ENCODE peak calls at places on chromosome 12, in eight cellular contexts. D is germinal center, N is left lung, Y is GM03348, J is substantia nigra, F is neural crest cell, L is astrocyte of the cerebellum, A is iPS DF 6.9. K is an unnamed sample.
A peak's percentile ranks its signal among the peaks of the same experiment; 100 is the strongest.

GRCh38 chr12:9064815-9065606 is 50.7 kb downstream of the A2M start:
- DNase-seq in D (peak; percentile 6), N (peak; percentile 89), Y (peak; percentile 16), J (peak; percentile 46), F (peak; percentile 8), L (no peak), A (peak; percentile 52), K (peak; percentile 89)

GRCh38 chr12:56087220-56087619 is 7.3 kb downstream of the ERBB3 start:
- DNase-seq in D (no peak), N (peak; percentile 91), Y (no peak), J (peak; percentile 7), F (no peak), L (no peak), A (no peak), K (peak; percentile 75)

GRCh38 chr12:121628037-121628436 is 1.7 kb downstream of the ORAI1 start:
- DNase-seq in D (peak; percentile 33), N (peak; percentile 48), Y (no peak), J (no peak), F (no peak), L (no peak), A (no peak), K (no peak)

GRCh38 chr12:19008102-19008501 is 121.4 kb upstream of the PLEKHA5 start:
- DNase-seq in D (no peak), N (no peak), Y (no peak), J (no peak), F (no peak), L (no peak), A (no peak), K (no peak)

GRCh38 chr12:62632521-62632920 is 165.9 kb downstream of the MON2 start:
- DNase-seq in D (peak; percentile 36), N (peak; percentile 40), Y (peak; percentile 86), J (peak; percentile 44), F (peak; percentile 40), L (no peak), A (no peak), K (peak; percentile 79)

GRCh38 chr12:43210437-43211197 is 341.4 kb downstream of the ADAMTS20 start:
- DNase-seq in D (no peak), N (no peak), Y (peak; percentile 12), J (no peak), F (no peak), L (peak; percentile 27), A (no peak), K (no peak)

GRCh38 chr12:64392221-64392620 is 1.7 kb upstream of the C12orf56 start:
- DNase-seq in D (no peak), N (no peak), Y (peak; percentile 50), J (no peak), F (no peak), L (no peak), A (no peak), K (no peak)

GRCh38 chr12:14367097-14367661 is 1.7 kb downstream of the ATF7IP start:
- DNase-seq in D (no peak), N (no peak), Y (peak; percentile 18), J (no peak), F (no peak), L (peak; percentile 20), A (no peak), K (no peak)

GRCh38 chr12:12734561-12735071 is 17.4 kb downstream of the CDKN1B start:
- DNase-seq in D (no peak), N (no peak), Y (no peak), J (no peak), F (no peak), L (no peak), A (no peak), K (no peak)

GRCh38 chr12:100675432-100675831 is 101.9 kb downstream of the GAS2L3 start:
- DNase-seq in D (no peak), N (peak; percentile 46), Y (peak; percentile 16), J (no peak), F (no peak), L (peak; percentile 59), A (no peak), K (no peak)

GRCh38 chr12:49984476-49984890 is 11.7 kb downstream of the AQP6 start:
- DNase-seq in D (no peak), N (no peak), Y (no peak), J (no peak), F (no peak), L (no peak), A (no peak), K (no peak)

GRCh38 chr12:109393437-109394345 is 46.0 kb downstream of the MYO1H start:
- DNase-seq in D (peak; percentile 73), N (no peak), Y (peak; percentile 88), J (peak; percentile 7), F (peak; percentile 26), L (peak; percentile 27), A (peak; percentile 58), K (peak; percentile 68)

GRCh38 chr12:108694812-108695278 is 36.5 kb downstream of the CORO1C start:
- DNase-seq in D (no peak), N (no peak), Y (no peak), J (no peak), F (no peak), L (no peak), A (no peak), K (no peak)

GRCh38 chr12:120909633-120910318 is 5.6 kb upstream of the SPPL3 start:
- DNase-seq in D (no peak), N (no peak), Y (no peak), J (no peak), F (no peak), L (no peak), A (no peak), K (no peak)

GRCh38 chr12:103841690-103842584 is 903 bp upstream of the NT5DC3 start:
- DNase-seq in D (peak; percentile 9), N (peak; percentile 62), Y (peak; percentile 16), J (no peak), F (no peak), L (peak; percentile 92), A (no peak), K (peak; percentile 83)

GRCh38 chr12:122860052-122860853 is 25.0 kb downstream of the HIP1R start:
- DNase-seq in D (peak; percentile 71), N (peak; percentile 85), Y (peak; percentile 92), J (peak; percentile 75), F (peak; percentile 91), L (peak; percentile 50), A (peak; percentile 71), K (peak; percentile 92)

GRCh38 chr12:72271741-72272661 is at the start of gene TRHDE:
- DNase-seq in D (peak; percentile 5), N (peak; percentile 36), Y (peak; percentile 50), J (no peak), F (peak; percentile 36), L (no peak), A (no peak), K (peak; percentile 64)

GRCh38 chr12:117874842-117875434 is 93.9 kb downstream of the KSR2 start:
- DNase-seq in D (peak; percentile 59), N (peak; percentile 59), Y (peak; percentile 84), J (peak; percentile 50), F (peak; percentile 87), L (peak; percentile 33), A (peak; percentile 43), K (peak; percentile 76)

GRCh38 chr12:132030367-132031038 is 80.8 kb downstream of the EP400 start:
- DNase-seq in D (no peak), N (no peak), Y (no peak), J (peak; percentile 72), F (no peak), L (no peak), A (no peak), K (no peak)

GRCh38 chr12:80648866-80649265 is 58.6 kb upstream of the MYF6 start:
- DNase-seq in D (no peak), N (no peak), Y (peak; percentile 33), J (no peak), F (no peak), L (peak; percentile 65), A (no peak), K (no peak)

GRCh38 chr12:52020539-52021336 is 14.0 kb downstream of the TAMALIN start:
- DNase-seq in D (peak; percentile 76), N (no peak), Y (peak; percentile 70), J (no peak), F (peak; percentile 73), L (no peak), A (no peak), K (peak; percentile 78)

GRCh38 chr12:14066021-14066420 is 84.6 kb upstream of the GRIN2B start:
- DNase-seq in D (no peak), N (no peak), Y (no peak), J (no peak), F (no peak), L (no peak), A (no peak), K (no peak)

GRCh38 chr12:1360812-1361211 is 233.6 kb downstream of the FBXL14 start:
- DNase-seq in D (no peak), N (no peak), Y (peak; percentile 41), J (no peak), F (no peak), L (no peak), A (no peak), K (no peak)

GRCh38 chr12:107327783-107328182 is 234.4 kb upstream of the CRY1 start:
- DNase-seq in D (no peak), N (no peak), Y (no peak), J (no peak), F (no peak), L (no peak), A (no peak), K (no peak)

GRCh38 chr12:105279460-105280056 is 43.6 kb upstream of the APPL2 start:
- DNase-seq in D (peak; percentile 22), N (no peak), Y (no peak), J (no peak), F (peak; percentile 13), L (no peak), A (peak; percentile 35), K (no peak)

GRCh38 chr12:57280234-57281062 is 29.5 kb upstream of the STAC3 start:
- DNase-seq in D (peak; percentile 70), N (peak; percentile 61), Y (peak; percentile 84), J (no peak), F (no peak), L (peak; percentile 64), A (no peak), K (peak; percentile 64)

GRCh38 chr12:116697305-116698130 is 40.4 kb downstream of the SPRING1 start:
- DNase-seq in D (no peak), N (no peak), Y (peak; percentile 33), J (no peak), F (no peak), L (no peak), A (no peak), K (no peak)

GRCh38 chr12:70487440-70487839 is 121.3 kb downstream of the KCNMB4 start:
- DNase-seq in D (no peak), N (no peak), Y (no peak), J (no peak), F (no peak), L (no peak), A (no peak), K (no peak)

GRCh38 chr12:57522887-57523705 is 472 bp downstream of the MBD6 start:
- DNase-seq in D (no peak), N (peak; percentile 86), Y (no peak), J (peak; percentile 56), F (peak; percentile 31), L (no peak), A (no peak), K (peak; percentile 86)

GRCh38 chr12:90682398-90682797 is 272.6 kb downstream of the CCER1 start:
- DNase-seq in D (no peak), N (no peak), Y (peak; percentile 14), J (no peak), F (no peak), L (peak; percentile 67), A (no peak), K (no peak)

GRCh38 chr12:53659609-53660008 is 16.3 kb downstream of the ATP5MC2 start:
- DNase-seq in D (no peak), N (no peak), Y (no peak), J (no peak), F (no peak), L (no peak), A (no peak), K (no peak)